ENCODE peak calls at places on chromosomes 7 and 10, in eight cellular contexts. C is psoas muscle, I is foreskin fibroblast, Q is GM10248, O is choroid plexus epithelial cell, S is left lung, X is heart left ventricle, K is glutamatergic neuron. J is an unnamed sample.
A peak's percentile ranks its signal among the peaks of the same experiment; 100 is the strongest.

GRCh38 chr10:71833451-71834342 is 17.4 kb downstream of the PSAP start:
- DNase-seq in S (peak; percentile 58), Q (no peak), O (no peak), C (no peak), X (no peak), K (no peak), I (no peak), J (no peak)

GRCh38 chr7:130219086-130219620 is 11.5 kb downstream of the SSMEM1 start:
- DNase-seq in Q (no peak), K (no peak), X (no peak), O (no peak), S (no peak), I (no peak), C (no peak), J (no peak)

GRCh38 chr7:92402920-92403759 is 44.1 kb upstream of the GATAD1 start:
- DNase-seq in O (peak; percentile 85), K (no peak), S (no peak), I (peak; percentile 64), X (no peak), Q (no peak), C (no peak), J (no peak)

GRCh38 chr10:78356291-78356915 is 322.7 kb downstream of the RPS24 start:
- DNase-seq in Q (no peak), X (no peak), O (no peak), K (no peak), S (no peak), C (no peak), I (no peak), J (no peak)

GRCh38 chr10:110460111-110460809 is 37.4 kb upstream of the DUSP5 start:
- DNase-seq in O (peak; percentile 33), C (peak; percentile 25), Q (peak; percentile 48), K (peak; percentile 27), S (no peak), I (peak; percentile 52), X (no peak), J (no peak)

GRCh38 chr7:148581685-148582084 is 8.9 kb upstream of the C7orf33 start:
- DNase-seq in Q (no peak), O (no peak), S (no peak), C (no peak), I (no peak), K (no peak), X (no peak), J (no peak)

GRCh38 chr7:151371266-151371665 is 29.7 kb downstream of the NUB1 start:
- DNase-seq in K (no peak), C (no peak), O (no peak), S (no peak), I (no peak), X (no peak), Q (no peak), J (no peak)

GRCh38 chr10:6203331-6204062 is 765 bp downstream of the PFKFB3 start:
- DNase-seq in O (peak; percentile 67), S (peak; percentile 93), I (peak; percentile 81), C (peak; percentile 69), Q (peak; percentile 85), X (peak; percentile 81), K (peak; percentile 80), J (no peak)

GRCh38 chr10:70459771-70460490 is 18.4 kb upstream of the NODAL start:
- DNase-seq in X (no peak), O (no peak), I (no peak), S (no peak), Q (no peak), K (no peak), C (no peak), J (no peak)

GRCh38 chr10:29839826-29840515 is 205.2 kb upstream of the SVIL start:
- DNase-seq in S (peak; percentile 77), O (no peak), C (no peak), X (no peak), Q (no peak), I (no peak), K (no peak), J (no peak)

GRCh38 chr10:13862541-13863233 is 275.9 kb downstream of the PRPF18 start:
- DNase-seq in C (no peak), O (no peak), Q (no peak), I (no peak), S (no peak), K (no peak), X (no peak), J (no peak)

GRCh38 chr10:79386637-79387465 is 39.6 kb downstream of the PPIF start:
- DNase-seq in S (peak; percentile 74), O (peak; percentile 3), C (no peak), X (peak; percentile 55), I (no peak), K (no peak), Q (peak; percentile 14), J (peak; percentile 83)

GRCh38 chr10:33129181-33129928 is 171.3 kb upstream of the ITGB1 start:
- DNase-seq in O (peak; percentile 92), K (no peak), Q (no peak), C (peak; percentile 56), X (peak; percentile 57), S (no peak), I (peak; percentile 94), J (no peak)

GRCh38 chr10:76040107-76040829 is 608.8 kb downstream of the LRMDA start:
- DNase-seq in I (no peak), K (no peak), Q (no peak), X (no peak), C (no peak), S (no peak), O (peak; percentile 7), J (no peak)
- TF ChIP-seq CTCF in I (no peak), K (peak; percentile 55), Q (no peak), X (no peak), C (no peak), S (no peak), O (peak; percentile 43), J (peak; percentile 47)

GRCh38 chr7:31145339-31145738 is 93.2 kb downstream of the ADCYAP1R1 start:
- DNase-seq in S (no peak), C (no peak), O (no peak), K (no peak), X (no peak), I (no peak), Q (no peak), J (no peak)
- TF ChIP-seq CTCF in S (no peak), C (no peak), O (no peak), K (no peak), X (no peak), I (no peak), Q (no peak), J (peak; percentile 9)

GRCh38 chr10:18238875-18239485 is 98.8 kb downstream of the CACNB2 start:
- DNase-seq in O (peak; percentile 81), S (no peak), I (peak; percentile 82), Q (peak; percentile 34), X (no peak), K (no peak), C (no peak), J (no peak)
- TF ChIP-seq CTCF in O (peak; percentile 78), S (peak; percentile 47), I (peak; percentile 69), Q (peak; percentile 45), X (peak; percentile 64), K (peak; percentile 69), C (peak; percentile 39), J (peak; percentile 89)

GRCh38 chr7:15889501-15889900 is 203.0 kb upstream of the MEOX2 start:
- DNase-seq in O (peak; percentile 20), K (peak; percentile 29), I (peak; percentile 26), Q (no peak), S (no peak), X (no peak), C (no peak), J (no peak)
- TF ChIP-seq CTCF in O (peak; percentile 49), K (peak; percentile 37), I (no peak), Q (no peak), S (no peak), X (peak; percentile 41), C (peak; percentile 26), J (peak; percentile 54)

J was measured in chondrocyte.